ENCODE peak calls at places on chromosomes 2 and 18, in seven cellular contexts. C, L, F, Q, Z, N and K are unnamed samples.

GRCh38 chr18:48629730-48630324 is 91.0 kb downstream of the CTIF start:
- DNase-seq in Z (no peak), F (peak; percentile 79), N (no peak), C (no peak), Q (no peak), L (no peak), K (no peak)

GRCh38 chr2:239211391-239212094 is 189.3 kb downstream of the HDAC4 start:
- DNase-seq in N (no peak), F (no peak), C (no peak), Q (no peak), L (no peak), Z (no peak), K (no peak)

GRCh38 chr2:109448946-109449788 is 164.6 kb downstream of the SEPTIN10 start:
- DNase-seq in L (no peak), Z (no peak), N (no peak), F (peak; percentile 80), Q (peak; percentile 29), C (no peak), K (no peak)

GRCh38 chr2:160574472-160575140 is 81.0 kb upstream of the RBMS1 start:
- DNase-seq in Q (no peak), Z (no peak), L (no peak), C (no peak), N (no peak), F (no peak), K (no peak)

GRCh38 chr18:52237551-52237950 is 102.4 kb upstream of the DCC start:
- DNase-seq in Z (no peak), C (no peak), L (no peak), F (no peak), N (no peak), Q (no peak), K (no peak)

GRCh38 chr18:5543854-5544389 is at the start of gene EPB41L3:
- DNase-seq in L (peak; percentile 54), Z (no peak), C (no peak), Q (peak; percentile 23), F (peak; percentile 91), N (no peak), K (no peak)

GRCh38 chr2:127469974-127470373 is 51.7 kb downstream of the PROC start:
- DNase-seq in Z (no peak), N (no peak), F (no peak), C (no peak), Q (no peak), L (no peak), K (no peak)

GRCh38 chr2:1736997-1737480 is 7.3 kb downstream of the PXDN start:
- DNase-seq in L (no peak), F (peak; percentile 78), Q (no peak), Z (no peak), C (no peak), N (no peak), K (no peak)

GRCh38 chr2:109186656-109187250 is 57.7 kb downstream of the SH3RF3 start:
- DNase-seq in C (no peak), Q (no peak), F (peak; percentile 79), N (no peak), L (no peak), Z (no peak), K (no peak)

GRCh38 chr18:79933765-79934164 is 17.7 kb downstream of the SLC66A2 start:
- DNase-seq in Z (no peak), L (peak; percentile 14), N (no peak), Q (no peak), F (peak; percentile 66), C (no peak), K (no peak)

GRCh38 chr2:102061962-102062795 is 70.4 kb downstream of the IL1R2 start:
- DNase-seq in Q (no peak), C (no peak), Z (no peak), F (no peak), L (peak; percentile 48), N (no peak), K (no peak)

GRCh38 chr2:127535422-127535901 is at the start of gene MYO7B:
- DNase-seq in Q (peak; percentile 15), Z (no peak), F (no peak), C (no peak), N (no peak), L (no peak), K (no peak)

GRCh38 chr2:20225294-20226151 is 593 bp upstream of the SDC1 start:
- DNase-seq in Z (no peak), F (peak; percentile 89), N (peak; percentile 19), Q (peak; percentile 62), C (no peak), L (peak; percentile 21), K (no peak)

GRCh38 chr2:241309684-241310117 is 5.8 kb downstream of the HDLBP start:
- DNase-seq in L (no peak), Q (no peak), F (no peak), Z (peak; percentile 45), N (peak; percentile 62), C (peak; percentile 45), K (peak; percentile 56)

GRCh38 chr2:193847140-193847539 is 1652.4 kb upstream of the TMEFF2 start:
- DNase-seq in Q (no peak), F (no peak), L (no peak), Z (no peak), N (no peak), C (no peak), K (no peak)

GRCh38 chr2:140600116-140600515 is 1530.7 kb downstream of the LRP1B start:
- DNase-seq in Z (no peak), C (no peak), F (no peak), L (no peak), Q (no peak), N (no peak), K (no peak)

GRCh38 chr2:201827621-201828020 is 21.3 kb downstream of the CDK15 start:
- DNase-seq in Z (no peak), N (no peak), Q (no peak), F (no peak), C (no peak), L (no peak), K (no peak)

GRCh38 chr2:152657042-152657441 is 60.2 kb downstream of the PRPF40A start:
- DNase-seq in F (no peak), N (no peak), Q (no peak), C (no peak), L (no peak), Z (no peak), K (no peak)

GRCh38 chr18:78607784-78608183 is 371.8 kb upstream of the SALL3 start:
- DNase-seq in C (no peak), F (peak; percentile 62), L (no peak), Q (no peak), N (no peak), Z (no peak), K (no peak)

GRCh38 chr2:9747396-9747795 is 95.9 kb upstream of the TAF1B start:
- DNase-seq in L (no peak), Q (no peak), N (no peak), F (no peak), Z (no peak), C (no peak), K (no peak)